ENCODE peak calls at places on chromosomes 1 and 21, in five cellular contexts. A, M, K, G and H are unnamed samples.

GRCh38 chr1:23742670-23743286 is 493 bp upstream of the ELOA start:
- DNase-seq in A (no peak), M (no peak), K (no peak), G (no peak), H (no peak)

GRCh38 chr1:16925635-16926490 is 4.1 kb downstream of the CROCC start:
- DNase-seq in A (peak), M (no peak), K (no peak), G (no peak), H (no peak)

GRCh38 chr21:16457498-16457897 is 727.7 kb downstream of the USP25 start:
- DNase-seq in A (no peak), M (no peak), K (no peak), G (no peak), H (no peak)

GRCh38 chr1:158025576-158026230 is 32.3 kb downstream of the KIRREL1 start:
- DNase-seq in A (no peak), M (no peak), K (no peak), G (no peak), H (no peak)

GRCh38 chr1:28395181-28395580 is 25.6 kb downstream of the PHACTR4 start:
- DNase-seq in A (no peak), M (no peak), K (peak), G (no peak), H (no peak)

GRCh38 chr1:33256701-33257387 is 552 bp downstream of the ZNF362 start:
- DNase-seq in A (no peak), M (peak), K (no peak), G (no peak), H (peak)

GRCh38 chr1:112614460-112615065 is 4.4 kb downstream of the ST7L start:
- DNase-seq in A (peak), M (no peak), K (peak), G (no peak), H (no peak)

GRCh38 chr1:114344656-114345055 is 166.3 kb downstream of the TRIM33 start:
- DNase-seq in A (no peak), M (no peak), K (no peak), G (no peak), H (no peak)

GRCh38 chr1:160638926-160639325 is 7.9 kb downstream of the SLAMF1 start:
- DNase-seq in A (no peak), M (peak), K (no peak), G (no peak), H (no peak)

GRCh38 chr1:45359882-45360513 is 19.8 kb upstream of the MUTYH start:
- DNase-seq in A (peak), M (peak), K (peak), G (no peak), H (no peak)

GRCh38 chr1:212293579-212293978 is 8.4 kb downstream of the PPP2R5A start:
- DNase-seq in A (no peak), M (no peak), K (peak), G (no peak), H (no peak)

GRCh38 chr1:218983848-218984247 is 189.8 kb upstream of the LYPLAL1 start:
- DNase-seq in A (peak), M (peak), K (peak), G (no peak), H (no peak)

GRCh38 chr21:33762798-33763572 is 120.7 kb downstream of the ITSN1 start:
- DNase-seq in A (no peak), M (no peak), K (no peak), G (no peak), H (no peak)

GRCh38 chr1:51569284-51570062 is 47.4 kb upstream of the OSBPL9 start:
- DNase-seq in A (no peak), M (peak), K (peak), G (peak), H (peak)

GRCh38 chr1:94873520-94874351 is 53.2 kb downstream of the CNN3 start:
- DNase-seq in A (no peak), M (no peak), K (no peak), G (no peak), H (no peak)

GRCh38 chr1:55893155-55893554 is 678.0 kb upstream of the USP24 start:
- DNase-seq in A (no peak), M (peak), K (peak), G (no peak), H (peak)

GRCh38 chr1:180482425-180483275 is 19.7 kb downstream of the ACBD6 start:
- DNase-seq in A (peak), M (peak), K (peak), G (no peak), H (no peak)

GRCh38 chr21:42704861-42705260 is 51.4 kb downstream of the PDE9A start:
- DNase-seq in A (no peak), M (no peak), K (no peak), G (no peak), H (no peak)

GRCh38 chr21:42737969-42738590 is 84.7 kb downstream of the PDE9A start:
- DNase-seq in A (no peak), M (peak), K (no peak), G (no peak), H (no peak)

GRCh38 chr1:66596191-66596590 is 62.2 kb downstream of the SGIP1 start:
- DNase-seq in A (no peak), M (no peak), K (no peak), G (no peak), H (no peak)

GRCh38 chr1:117181630-117182041 is 29.1 kb downstream of the VTCN1 start:
- DNase-seq in A (no peak), M (no peak), K (peak), G (no peak), H (no peak)

GRCh38 chr1:225603538-225604354 is 49.2 kb downstream of the ENAH start:
- DNase-seq in A (no peak), M (peak), K (no peak), G (no peak), H (peak)
- TF ChIP-seq ZBTB33 in A (no peak), M (no peak), K (no peak), G (no peak), H (no peak)

GRCh38 chr1:22602060-22602740 is 34.2 kb upstream of the C1QA start:
- DNase-seq in A (no peak), M (no peak), K (no peak), G (no peak), H (no peak)
- H2AFZ ChIP-seq in A (no peak), M (no peak), K (no peak), G (no peak), H (no peak)

GRCh38 chr1:156544592-156545102 is 27.7 kb downstream of the IQGAP3 start:
- DNase-seq in A (no peak), M (no peak), K (no peak), G (no peak), H (no peak)

GRCh38 chr1:156547982-156548381 is 24.4 kb downstream of the IQGAP3 start:
- DNase-seq in A (no peak), M (no peak), K (no peak), G (no peak), H (no peak)

GRCh38 chr1:156547434-156547833 is 24.9 kb downstream of the IQGAP3 start:
- DNase-seq in A (no peak), M (no peak), K (no peak), G (no peak), H (no peak)

GRCh38 chr1:156549390-156549789 is 23.0 kb downstream of the IQGAP3 start:
- DNase-seq in A (no peak), M (no peak), K (no peak), G (no peak), H (no peak)

GRCh38 chr1:156546267-156546666 is 26.1 kb downstream of the IQGAP3 start:
- DNase-seq in A (no peak), M (no peak), K (no peak), G (no peak), H (no peak)
- TF ChIP-seq ZBTB33 in A (no peak), M (no peak), K (no peak), G (no peak), H (no peak)

GRCh38 chr1:75671708-75672107 is 52.8 kb upstream of the ACADM start:
- DNase-seq in A (no peak), M (no peak), K (no peak), G (no peak), H (no peak)
- H2AFZ ChIP-seq in A (no peak), M (no peak), K (peak), G (no peak), H (peak)

GRCh38 chr1:64956241-64956640 is 10.1 kb downstream of the JAK1 start:
- DNase-seq in A (no peak), M (no peak), K (peak), G (no peak), H (no peak)
- TF ChIP-seq ZBTB33 in A (no peak), M (no peak), K (no peak), G (no peak), H (no peak)

DNA sequence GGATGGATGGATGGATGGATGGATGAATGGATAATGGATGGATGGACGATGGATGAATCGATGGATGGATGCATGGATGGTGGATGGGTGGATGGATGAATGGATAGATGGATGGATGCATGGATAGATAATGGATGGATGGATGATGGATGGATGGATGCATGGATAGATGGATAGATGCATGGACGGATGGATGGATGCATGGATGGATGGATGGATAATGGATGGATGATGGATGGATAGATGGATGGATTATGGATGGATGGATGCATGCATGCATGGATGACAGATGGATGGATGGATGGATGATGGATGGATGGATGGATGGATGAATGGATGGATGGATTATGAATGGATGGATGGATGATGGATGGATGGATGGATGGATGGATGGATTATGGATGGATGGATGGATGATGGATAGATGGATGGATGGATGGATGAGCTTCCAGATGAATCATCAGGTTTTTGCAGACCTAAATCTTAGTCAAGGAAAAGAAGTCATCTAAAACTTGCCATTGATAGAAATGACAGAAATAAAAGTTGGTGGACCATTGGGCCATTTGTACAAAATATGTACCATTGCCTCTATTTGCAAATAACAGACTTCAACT is 175.4 kb upstream of the KLHDC7A start:
- DNase-seq in A (no peak), M (no peak), K (no peak), G (no peak), H (no peak)
- H2AFZ ChIP-seq in A (no peak), M (no peak), K (no peak), G (no peak), H (no peak)

DNA sequence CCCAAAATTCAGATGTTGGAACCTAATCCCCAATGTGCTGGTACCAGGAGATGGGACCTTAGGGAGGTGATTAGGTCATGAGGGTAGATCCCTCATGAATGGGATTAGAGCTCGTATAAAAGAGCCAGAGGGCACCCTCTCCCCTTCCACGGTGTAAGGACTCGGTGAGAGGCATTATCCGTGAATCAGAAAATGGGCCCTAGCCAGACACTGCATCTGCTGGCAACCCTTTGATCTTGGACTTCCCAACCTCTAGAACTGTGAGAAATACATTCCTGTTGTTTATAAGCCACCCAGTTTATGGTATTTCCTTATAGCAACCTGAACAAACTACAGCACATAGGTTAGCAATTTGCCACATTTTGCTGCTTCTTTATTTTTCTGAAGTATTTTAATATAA is 14.5 kb upstream of the JAM2 start:
- DNase-seq in A (no peak), M (no peak), K (no peak), G (no peak), H (no peak)
- TF ChIP-seq ZBTB33 in A (no peak), M (no peak), K (no peak), G (no peak), H (no peak)

GRCh38 chr1:241957692-241958494 is at the start of gene BECN2:
- DNase-seq in A (no peak), M (no peak), K (peak), G (no peak), H (no peak)
- H2AFZ ChIP-seq in A (no peak), M (no peak), K (peak), G (no peak), H (no peak)

GRCh38 chr1:118986291-118986838 is 1.8 kb downstream of the TBX15 start:
- DNase-seq in A (no peak), M (no peak), K (peak), G (no peak), H (no peak)
- TF ChIP-seq ZBTB33 in A (no peak), M (no peak), K (no peak), G (no peak), H (no peak)

GRCh38 chr1:206967096-206967851 is 3.0 kb downstream of the FCAMR start:
- DNase-seq in A (no peak), M (no peak), K (no peak), G (peak), H (no peak)
- H2AFZ ChIP-seq in A (no peak), M (no peak), K (peak), G (peak), H (no peak)